ENCODE peak calls at places on chromosome 9, in seven cellular contexts. F is heart left ventricle, V is adrenal gland, R is breast epithelium, T is psoas muscle, A is GM23248, O is PC-3. C is an unnamed sample. For H3K36me3 and H3K4me1, the result is how much of the 10 kb centered on the place peaks cover.

GRCh38 chr9:74953235-74953741 is 576 bp upstream of the C9orf40 start:
- DNase-seq in F (no peak), V (no peak), R (no peak), T (no peak), A (peak), O (no peak), C (no peak)

GRCh38 chr9:74431467-74431866 is 65.7 kb upstream of the RORB start:
- DNase-seq in F (no peak), V (no peak), R (no peak), T (no peak), A (no peak), O (no peak), C (no peak)

GRCh38 chr9:93064392-93065124 is 6.1 kb downstream of the SUSD3 start:
- DNase-seq in F (peak), V (no peak), R (no peak), T (peak), A (no peak), O (no peak), C (no peak)

GRCh38 chr9:10282084-10282483 is 330.7 kb downstream of the PTPRD start:
- DNase-seq in F (no peak), V (no peak), R (no peak), T (no peak), A (no peak), O (no peak), C (no peak)

GRCh38 chr9:70261131-70261870 is 2.5 kb downstream of the SMC5 start:
- DNase-seq in F (no peak), V (no peak), R (no peak), T (no peak), A (no peak), O (peak), C (no peak)

GRCh38 chr9:125437771-125438221 is 176.2 kb downstream of the GAPVD1 start:
- DNase-seq in F (no peak), V (no peak), R (no peak), T (no peak), A (no peak), O (no peak), C (no peak)

GRCh38 chr9:35972093-35972492 is 14.1 kb upstream of the OR2S2 start:
- DNase-seq in F (peak), V (no peak), R (no peak), T (no peak), A (no peak), O (no peak), C (no peak)

GRCh38 chr9:93585259-93585658 is 8.9 kb downstream of the PHF2 start:
- DNase-seq in F (no peak), V (peak), R (no peak), T (no peak), A (no peak), O (no peak), C (no peak)

GRCh38 chr9:93156475-93157008 is 22.5 kb upstream of the NINJ1 start:
- DNase-seq in F (no peak), V (no peak), R (no peak), T (no peak), A (no peak), O (no peak), C (no peak)

GRCh38 chr9:76620586-76620985 is 143.7 kb upstream of the PCA3 start:
- DNase-seq in F (no peak), V (no peak), R (no peak), T (no peak), A (no peak), O (no peak), C (no peak)

GRCh38 chr9:16310288-16311145 is 560.0 kb downstream of the BNC2 start:
- DNase-seq in F (no peak), V (no peak), R (no peak), T (no peak), A (no peak), O (no peak), C (no peak)

GRCh38 chr9:129712595-129713524 is 40.0 kb downstream of the PTGES start:
- DNase-seq in F (no peak), V (no peak), R (no peak), T (no peak), A (peak), O (peak), C (no peak)

DNA sequence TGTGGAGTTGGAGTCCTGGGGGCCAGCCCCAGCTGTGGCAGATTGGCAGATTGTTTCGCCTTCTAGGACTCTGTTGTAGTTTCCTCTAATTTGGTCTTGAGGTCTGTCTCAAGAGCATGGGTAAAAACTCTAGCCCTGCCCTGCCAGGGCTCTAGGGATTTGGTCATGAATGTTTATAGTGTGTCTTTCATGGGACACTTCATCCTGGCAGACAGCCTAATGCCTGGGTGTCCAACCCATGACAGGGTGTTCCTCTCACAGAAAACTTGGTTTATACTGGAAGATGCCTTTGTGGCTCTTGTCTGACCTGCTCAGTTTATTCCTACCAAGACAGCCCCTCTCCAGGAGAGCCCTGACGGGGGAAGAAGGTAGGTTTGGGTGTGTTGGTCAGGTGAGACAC is 45.5 kb downstream of the GALNT12 start:
- DNase-seq in F (no peak), V (no peak), R (peak), T (no peak), A (no peak), O (peak), C (no peak)
- H3K36me3 ChIP-seq in F (under half), V (under half), R (under half), T (under half), A (under half), O (under half), C (under half)

DNA sequence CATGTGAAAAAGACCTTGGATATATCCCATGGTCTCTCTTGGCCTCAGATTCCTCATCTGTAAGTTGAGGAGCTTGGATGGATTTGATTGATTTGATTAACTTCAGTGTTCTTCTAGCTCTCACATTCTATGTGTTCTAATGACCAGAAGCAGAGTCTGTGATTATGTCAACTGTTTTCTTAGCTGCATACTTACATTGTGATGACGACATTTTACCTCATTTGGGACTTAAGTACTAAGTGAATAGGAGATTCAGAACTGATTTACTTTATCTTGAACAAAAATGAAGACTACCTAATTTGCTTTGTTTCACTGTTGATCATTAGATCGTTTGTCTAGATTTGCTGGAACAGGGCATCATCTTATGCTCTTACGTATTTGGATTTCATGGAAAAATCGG is 427.7 kb downstream of the SH3GL2 start:
- DNase-seq in F (no peak), V (no peak), R (no peak), T (no peak), A (no peak), O (no peak), C (no peak)
- H3K4me3 ChIP-seq in F (no peak), V (no peak), R (no peak), T (no peak), A (no peak), O (no peak), C (no peak)

GRCh38 chr9:110059461-110059860 is 148.5 kb downstream of the C9orf152 start:
- DNase-seq in F (no peak), V (no peak), R (no peak), T (no peak), A (no peak), O (no peak), C (no peak)
- H3K4me1 ChIP-seq in F (under half), V (under half), R (under half), T (under half), A (under half), O (under half), C (under half)

GRCh38 chr9:98201749-98202148 is 9.3 kb upstream of the CORO2A start:
- DNase-seq in F (no peak), V (no peak), R (no peak), T (peak), A (no peak), O (no peak), C (no peak)

GRCh38 chr9:98203153-98203552 is 10.7 kb upstream of the CORO2A start:
- DNase-seq in F (no peak), V (no peak), R (no peak), T (no peak), A (no peak), O (no peak), C (no peak)

GRCh38 chr9:98201102-98201501 is 8.7 kb upstream of the CORO2A start:
- DNase-seq in F (no peak), V (no peak), R (no peak), T (no peak), A (no peak), O (no peak), C (no peak)

GRCh38 chr9:98204692-98205091 is 12.3 kb upstream of the CORO2A start:
- DNase-seq in F (no peak), V (no peak), R (no peak), T (no peak), A (no peak), O (no peak), C (no peak)

GRCh38 chr9:98202252-98202651 is 9.8 kb upstream of the CORO2A start:
- DNase-seq in F (no peak), V (peak), R (no peak), T (peak), A (no peak), O (no peak), C (peak)
- H3K36me3 ChIP-seq in F (under half), V (under half), R (under half), T (under half), A (under half), O (under half), C (under half)

DNA sequence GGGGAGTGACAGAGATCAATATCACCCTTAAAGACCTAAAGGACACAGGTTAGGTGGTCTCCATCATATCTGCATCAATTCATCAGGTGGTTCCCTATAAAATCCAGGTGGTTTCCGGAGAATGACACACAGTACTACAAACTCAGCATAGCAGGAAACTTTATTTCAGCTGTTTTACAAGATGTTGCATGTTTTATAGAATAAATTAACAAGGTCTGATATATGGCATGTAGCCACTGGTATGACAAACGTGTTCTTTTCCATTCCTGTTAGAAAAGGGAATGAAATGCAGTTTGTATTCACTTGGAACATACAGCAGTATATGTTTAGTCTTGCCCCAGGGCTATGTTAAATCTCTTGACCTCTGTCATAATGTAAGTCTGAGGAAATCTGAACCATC is 42.1 kb upstream of the TNFSF8 start:
- DNase-seq in F (no peak), V (no peak), R (no peak), T (no peak), A (no peak), O (peak), C (no peak)
- H3K4me3 ChIP-seq in F (no peak), V (no peak), R (no peak), T (no peak), A (no peak), O (no peak), C (no peak)

DNA sequence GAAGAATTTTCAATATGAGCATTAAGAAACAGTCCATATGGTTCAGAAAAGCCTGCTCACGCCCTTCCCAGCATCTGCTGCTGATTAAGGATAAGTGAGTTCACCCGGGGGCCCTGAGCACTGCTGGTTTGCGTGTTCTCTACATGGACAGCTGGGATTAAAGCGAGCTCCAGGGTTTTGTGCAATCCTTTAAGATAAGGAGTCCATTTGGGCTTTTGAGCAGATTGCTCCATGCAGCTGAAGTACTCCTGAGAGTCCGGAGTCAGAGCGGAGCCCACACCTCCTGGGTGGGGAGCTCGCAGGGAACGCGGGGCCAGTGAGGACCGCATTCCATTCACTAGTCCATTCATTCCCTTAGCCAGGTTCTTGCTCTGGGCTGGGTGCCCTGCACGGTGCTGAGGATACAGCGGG is 149.3 kb upstream of the COL5A1 start:
- DNase-seq in F (no peak), V (no peak), R (no peak), T (no peak), A (peak), O (no peak), C (peak)
- H3K4me1 ChIP-seq in F (under half), V (under half), R (under half), T (under half), A (under half), O (under half), C (under half)

GRCh38 chr9:103821115-103821514 is 273.0 kb upstream of the SMC2 start:
- DNase-seq in F (no peak), V (no peak), R (no peak), T (no peak), A (no peak), O (no peak), C (no peak)
- H3K36me3 ChIP-seq in F (under half), V (under half), R (under half), T (under half), A (under half), O (under half), C (under half)

GRCh38 chr9:89418882-89419641 is 78.9 kb downstream of the SEMA4D start:
- DNase-seq in F (no peak), V (no peak), R (no peak), T (no peak), A (no peak), O (no peak), C (no peak)

GRCh38 chr9:89421595-89421994 is 76.3 kb downstream of the SEMA4D start:
- DNase-seq in F (no peak), V (no peak), R (no peak), T (peak), A (peak), O (no peak), C (no peak)

GRCh38 chr9:89419978-89420394 is 77.9 kb downstream of the SEMA4D start:
- DNase-seq in F (no peak), V (no peak), R (no peak), T (peak), A (no peak), O (no peak), C (no peak)

GRCh38 chr9:89420397-89420796 is 77.5 kb downstream of the SEMA4D start:
- DNase-seq in F (no peak), V (no peak), R (no peak), T (peak), A (no peak), O (no peak), C (no peak)

DNA sequence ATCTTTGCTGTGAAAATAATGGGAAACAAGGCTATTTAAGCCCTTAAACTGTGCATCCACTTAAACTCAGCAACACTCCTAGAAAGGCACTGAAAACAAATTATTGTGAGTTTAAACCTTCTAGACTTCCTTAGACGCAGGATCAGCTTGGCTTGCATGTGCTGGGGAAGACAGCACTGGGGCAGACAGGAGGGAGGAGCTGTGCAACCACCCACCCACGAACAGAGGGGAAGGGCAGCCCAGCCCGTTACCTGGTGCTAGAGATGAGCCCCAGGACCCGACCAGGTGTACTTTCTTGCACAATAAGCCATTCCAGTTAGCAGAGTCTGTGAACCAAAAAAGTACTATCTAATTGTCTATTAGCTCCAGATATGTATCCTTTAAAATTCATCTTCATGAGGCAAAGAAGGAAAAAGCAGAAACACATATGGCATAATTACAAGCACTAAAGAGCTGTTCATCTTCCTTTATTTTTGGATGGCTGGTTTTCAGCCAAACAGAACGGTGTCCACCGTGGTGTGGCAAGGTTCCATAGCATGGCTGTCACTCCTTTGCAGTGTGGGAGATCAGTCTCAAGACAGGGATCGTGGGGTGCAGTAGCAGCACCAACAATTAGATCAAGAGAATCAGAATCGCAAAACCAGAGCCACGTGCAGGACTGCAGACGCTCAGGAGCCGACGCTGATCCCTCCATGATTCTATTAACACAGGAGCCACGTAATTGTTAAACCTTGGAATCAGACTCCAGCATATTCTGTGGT is 79.6 kb downstream of the SEMA4D start:
- DNase-seq in F (no peak), V (no peak), R (no peak), T (no peak), A (no peak), O (no peak), C (no peak)
- H3K4me3 ChIP-seq in F (no peak), V (no peak), R (no peak), T (no peak), A (no peak), O (no peak), C (no peak)